ENCODE peak calls at places on chromosomes 7 and 10, in seven cellular contexts. Q is tibial nerve, G is sigmoid colon, W is stomach, A is A549, B is suprapubic skin, L is ovary. S is an unnamed sample.

GRCh38 chr7:135936497-135937217 is 40.5 kb downstream of the MTPN start:
- DNase-seq in L (no peak), G (no peak), B (no peak), A (no peak), W (no peak), Q (no peak), S (no peak)

GRCh38 chr7:143381427-143382125 is 431 bp downstream of the ZYX start:
- DNase-seq in L (peak), G (peak), Q (peak), W (peak), A (no peak), B (peak), S (peak)

GRCh38 chr10:107930037-107930436 is 765.5 kb upstream of the SORCS1 start:
- DNase-seq in G (no peak), L (no peak), A (no peak), B (no peak), W (no peak), Q (no peak), S (no peak)

GRCh38 chr10:61063035-61063434 is 119.0 kb upstream of the RHOBTB1 start:
- DNase-seq in A (peak), G (no peak), L (no peak), B (no peak), Q (peak), W (no peak), S (no peak)

GRCh38 chr7:92647652-92648051 is 57.5 kb upstream of the FAM133B start:
- DNase-seq in W (no peak), A (no peak), B (no peak), G (no peak), Q (no peak), L (no peak), S (no peak)

GRCh38 chr7:4738711-4739527 is 36.5 kb upstream of the AP5Z1 start:
- DNase-seq in W (peak), G (peak), L (no peak), Q (no peak), B (no peak), A (peak), S (no peak)

GRCh38 chr10:43348511-43349312 is 22.7 kb upstream of the FXYD4 start:
- DNase-seq in G (peak), B (peak), W (peak), Q (peak), L (peak), A (peak), S (peak)

GRCh38 chr7:39892361-39892760 is 57.7 kb upstream of the CDK13 start:
- DNase-seq in Q (no peak), W (no peak), G (no peak), L (no peak), B (no peak), A (no peak), S (no peak)

GRCh38 chr10:131196176-131196885 is 115.2 kb downstream of the TCERG1L start:
- DNase-seq in W (peak), L (no peak), A (no peak), B (no peak), G (no peak), Q (no peak), S (no peak)

GRCh38 chr10:103186128-103186527 is 6.9 kb downstream of the NT5C2 start:
- DNase-seq in A (no peak), B (no peak), G (no peak), W (no peak), Q (no peak), L (no peak), S (no peak)

GRCh38 chr10:16663472-16663871 is 141.8 kb upstream of the C1QL3 start:
- DNase-seq in A (no peak), G (no peak), B (no peak), W (no peak), L (no peak), Q (no peak), S (no peak)

GRCh38 chr10:98269435-98269912 is 1.5 kb upstream of the LOXL4 start:
- DNase-seq in B (peak), Q (peak), L (peak), G (peak), W (no peak), A (peak), S (peak)

GRCh38 chr7:17009007-17009719 is 127.4 kb upstream of the AGR3 start:
- DNase-seq in A (no peak), Q (no peak), W (no peak), G (no peak), B (no peak), L (no peak), S (no peak)

GRCh38 chr7:143492043-143492471 is 14.4 kb downstream of the TAS2R41 start:
- DNase-seq in G (no peak), L (no peak), W (no peak), Q (no peak), A (no peak), B (no peak), S (no peak)

GRCh38 chr7:85619236-85619635 is 432.4 kb upstream of the SEMA3D start:
- DNase-seq in A (no peak), Q (no peak), B (no peak), W (no peak), L (no peak), G (no peak), S (no peak)

GRCh38 chr10:129965940-129966339 is 1.9 kb upstream of the EBF3 start:
- DNase-seq in L (no peak), W (no peak), A (no peak), Q (no peak), B (no peak), G (no peak), S (no peak)

GRCh38 chr7:82559203-82559805 is 115.7 kb upstream of the CACNA2D1 start:
- DNase-seq in B (no peak), A (peak), L (no peak), G (no peak), W (peak), Q (no peak), S (peak)

GRCh38 chr7:137074386-137075030 is 206.1 kb downstream of the CHRM2 start:
- DNase-seq in B (no peak), G (no peak), W (no peak), Q (no peak), L (no peak), A (no peak), S (no peak)

GRCh38 chr10:103280505-103280904 is 3.6 kb downstream of the INA start:
- DNase-seq in A (no peak), Q (no peak), W (no peak), L (no peak), B (no peak), G (no peak), S (no peak)

DNA sequence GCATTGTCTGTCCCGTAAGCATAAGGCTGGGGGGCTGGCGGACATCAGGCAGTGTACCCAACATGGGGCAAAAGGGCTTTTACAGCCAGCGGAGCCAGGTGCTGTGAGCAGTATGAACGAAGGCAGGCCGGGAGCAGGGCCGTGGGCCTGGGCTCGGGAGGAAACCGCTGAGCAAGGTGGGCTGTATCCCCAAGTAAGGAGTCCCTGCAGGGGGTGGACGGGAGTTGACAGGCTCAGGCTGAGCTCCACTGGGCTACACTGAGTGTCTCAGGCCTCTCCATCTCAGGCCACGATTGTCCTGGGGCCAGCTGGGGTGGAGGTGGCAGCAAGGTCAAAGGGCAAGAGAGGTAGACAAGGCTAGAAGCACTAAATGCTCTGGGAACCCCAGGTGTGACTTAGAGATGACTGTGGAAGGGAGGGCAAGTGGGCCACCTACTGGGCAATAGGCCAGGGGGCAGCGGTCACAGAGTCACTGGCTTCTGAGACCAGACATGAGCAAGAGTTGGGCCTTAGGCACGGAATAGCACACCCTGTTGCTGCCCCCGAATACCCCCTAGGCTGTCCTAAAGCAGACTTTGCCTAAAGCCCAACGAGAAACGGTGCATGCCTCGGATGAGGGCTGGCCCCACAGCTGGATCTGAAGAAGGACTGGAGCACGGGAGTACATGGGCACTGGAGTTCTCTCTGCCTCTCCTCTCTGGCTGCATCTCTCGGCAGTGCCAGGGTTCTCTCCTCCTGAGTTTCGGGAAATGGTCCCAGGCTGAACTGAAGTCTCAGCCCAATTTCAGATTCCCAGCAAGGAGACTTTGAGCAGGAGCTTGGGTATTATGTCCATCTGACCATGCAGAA is 10.8 kb upstream of the RAMP3 start:
- DNase-seq in A (no peak), L (no peak), W (no peak), Q (no peak), G (peak), B (peak), S (no peak)
- TF ChIP-seq CTCF in A (no peak), L (no peak), W (no peak), Q (no peak), G (no peak), B (no peak), S (no peak)

DNA sequence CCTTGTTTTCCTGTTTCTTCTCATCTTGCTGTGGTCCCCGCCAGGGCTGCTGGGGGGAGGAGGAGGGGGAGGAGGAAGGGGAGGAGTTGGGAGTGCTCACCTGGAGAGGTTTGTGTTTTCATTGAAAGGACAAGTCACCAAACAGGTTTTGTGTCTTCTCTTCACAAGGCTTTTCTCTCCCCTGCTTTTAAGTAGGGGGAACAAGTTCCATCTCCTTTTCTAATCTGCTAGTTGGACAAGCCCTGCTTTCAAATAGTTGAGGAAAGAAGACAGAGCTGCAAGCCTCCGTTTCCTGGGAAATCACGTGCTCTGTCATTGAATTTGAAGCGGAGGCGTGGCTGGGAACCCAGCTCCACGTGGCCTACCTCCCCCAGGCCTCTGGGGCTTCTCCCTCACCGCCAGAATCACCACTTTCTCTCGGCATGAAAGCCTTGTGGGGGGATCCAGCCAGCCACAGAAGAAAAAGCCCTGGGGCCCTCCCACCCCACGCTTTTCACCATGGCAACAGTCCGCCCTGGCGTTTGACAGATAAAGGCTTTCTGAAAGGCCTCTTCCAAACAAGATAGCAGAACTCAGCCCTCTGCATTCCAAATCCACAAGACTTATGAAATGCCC is 51.5 kb downstream of the PROSER2 start:
- DNase-seq in A (no peak), W (peak), Q (no peak), L (peak), B (no peak), G (peak), S (no peak)
- TF ChIP-seq EP300 in A (no peak), W (no peak), Q (no peak), L (no peak), B (no peak), G (no peak), S (no peak)

DNA sequence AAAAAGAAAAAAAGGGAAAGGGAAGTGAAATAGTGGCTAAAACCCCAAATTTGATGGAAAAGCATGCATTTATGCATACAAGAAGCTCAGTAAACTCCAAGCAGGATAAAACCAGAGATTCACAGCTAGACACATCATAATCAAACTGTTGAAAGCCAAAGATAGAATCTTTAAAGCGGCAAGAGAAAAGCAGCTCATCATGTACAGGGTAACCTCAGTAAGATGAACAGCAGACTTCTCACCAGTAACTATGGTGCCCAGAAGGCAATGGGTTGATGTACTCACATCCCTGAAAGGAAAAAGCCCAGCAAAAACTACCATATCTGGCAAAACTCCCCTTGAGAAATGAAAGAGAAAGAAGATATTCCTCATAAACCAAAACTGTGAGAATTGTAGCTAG is 60.4 kb downstream of the TPST1 start:
- DNase-seq in Q (no peak), W (no peak), A (no peak), G (no peak), B (no peak), L (no peak), S (no peak)
- TF ChIP-seq CTCF in Q (no peak), W (no peak), A (no peak), G (no peak), B (no peak), L (no peak), S (no peak)

GRCh38 chr10:3805227-3805790 is 20.3 kb upstream of the KLF6 start:
- DNase-seq in G (no peak), W (no peak), B (no peak), A (no peak), L (no peak), Q (peak), S (no peak)
- TF ChIP-seq EP300 in G (no peak), W (no peak), B (no peak), A (peak), L (no peak), Q (peak), S (peak)

GRCh38 chr7:46819819-46820218 is 762.1 kb downstream of the TNS3 start:
- DNase-seq in A (no peak), Q (no peak), L (no peak), W (no peak), B (no peak), G (no peak), S (no peak)
- TF ChIP-seq CTCF in A (no peak), Q (no peak), L (no peak), W (no peak), B (no peak), G (no peak), S (no peak)

S was measured in transverse colon.